ENCODE peak calls at places on chromosome 11, in five cellular contexts. Y is pancreas, M is ovary, P is OCI-LY7, R is MG63. O is an unnamed sample.

GRCh38 chr11:2271077-2271326 is 614 bp upstream of the ASCL2 start:
- DNase-seq in P (no peak), R (no peak), M (no peak), Y (peak; percentile 61), O (no peak)

GRCh38 chr11:2570211-2570811 is 125.5 kb downstream of the KCNQ1 start:
- DNase-seq in Y (no peak), R (no peak), M (no peak), P (no peak), O (no peak)

GRCh38 chr11:86999859-87000753 is 37.6 kb upstream of the TMEM135 start:
- DNase-seq in Y (no peak), R (no peak), P (no peak), M (no peak), O (peak; percentile 65)

GRCh38 chr11:206516-207212 is 535 bp downstream of the BET1L start:
- DNase-seq in Y (peak; percentile 60), R (peak; percentile 23), P (peak; percentile 46), M (no peak), O (peak; percentile 53)

GRCh38 chr11:129268371-129268770 is 76.2 kb upstream of the ARHGAP32 start:
- DNase-seq in M (no peak), P (no peak), R (no peak), Y (no peak), O (no peak)

GRCh38 chr11:61158691-61159381 is 2.4 kb downstream of the VPS37C start:
- DNase-seq in R (no peak), M (no peak), Y (no peak), P (no peak), O (peak; percentile 59)

GRCh38 chr11:70326843-70327242 is 56.4 kb downstream of the PPFIA1 start:
- DNase-seq in P (no peak), R (no peak), Y (no peak), M (no peak), O (no peak)

GRCh38 chr11:111441443-111441842 is 62.4 kb upstream of the POU2AF1 start:
- DNase-seq in M (no peak), R (no peak), P (no peak), Y (no peak), O (peak; percentile 62)

GRCh38 chr11:113249491-113249763 is 65.0 kb upstream of the TTC12 start:
- DNase-seq in Y (no peak), R (no peak), P (no peak), M (no peak), O (no peak)

GRCh38 chr11:34203377-34203801 is 98.0 kb downstream of the NAT10 start:
- DNase-seq in R (no peak), Y (no peak), P (peak; percentile 58), M (no peak), O (no peak)

GRCh38 chr11:70399681-70400112 is 1.4 kb downstream of the CTTN start:
- DNase-seq in M (peak; percentile 95), P (no peak), Y (peak; percentile 87), R (peak; percentile 95), O (peak; percentile 94)

GRCh38 chr11:75492181-75492820 is 33.4 kb downstream of the GDPD5 start:
- DNase-seq in M (no peak), Y (no peak), P (peak; percentile 71), R (peak; percentile 20), O (no peak)

GRCh38 chr11:46298699-46299424 is 21.4 kb downstream of the CREB3L1 start:
- DNase-seq in R (no peak), Y (no peak), M (no peak), P (no peak), O (peak; percentile 91)

GRCh38 chr11:15849265-15849664 is 507.1 kb downstream of the SOX6 start:
- DNase-seq in R (no peak), M (no peak), Y (no peak), P (no peak), O (no peak)

GRCh38 chr11:13831707-13832106 is 130.8 kb upstream of the SPON1 start:
- DNase-seq in R (no peak), Y (no peak), P (peak; percentile 56), M (no peak), O (no peak)

GRCh38 chr11:83120328-83120727 is 36.6 kb upstream of the PCF11 start:
- DNase-seq in M (no peak), P (no peak), Y (no peak), R (no peak), O (peak; percentile 28)

GRCh38 chr11:17387280-17387679 is 1.2 kb downstream of the KCNJ11 start:
- DNase-seq in R (no peak), Y (no peak), P (no peak), M (no peak), O (no peak)

GRCh38 chr11:18321991-18322711 is at the start of the genes GTF2H1 and HPS5:
- DNase-seq in R (peak; percentile 92), Y (peak; percentile 91), P (peak; percentile 99), M (peak; percentile 95), O (peak; percentile 99)

GRCh38 chr11:45254070-45254469 is 32.1 kb downstream of the SYT13 start:
- DNase-seq in Y (no peak), M (no peak), R (peak; percentile 43), P (no peak), O (peak; percentile 11)

GRCh38 chr11:12727556-12728070 is 53.4 kb downstream of the TEAD1 start:
- DNase-seq in Y (no peak), M (no peak), R (no peak), P (no peak), O (peak; percentile 78)

GRCh38 chr11:117282956-117283355 is 8.2 kb upstream of the BACE1-AS start:
- DNase-seq in P (no peak), Y (no peak), R (no peak), M (no peak), O (no peak)
- H3K36me3 ChIP-seq in P (peaks cover 59% of the 10 kb centered on the region), Y (no peaks in the 10 kb centered on the region), R (peaks cover 40% of the 10 kb centered on the region), M (no peaks in the 10 kb centered on the region), O (peaks cover 44% of the 10 kb centered on the region)

DNA sequence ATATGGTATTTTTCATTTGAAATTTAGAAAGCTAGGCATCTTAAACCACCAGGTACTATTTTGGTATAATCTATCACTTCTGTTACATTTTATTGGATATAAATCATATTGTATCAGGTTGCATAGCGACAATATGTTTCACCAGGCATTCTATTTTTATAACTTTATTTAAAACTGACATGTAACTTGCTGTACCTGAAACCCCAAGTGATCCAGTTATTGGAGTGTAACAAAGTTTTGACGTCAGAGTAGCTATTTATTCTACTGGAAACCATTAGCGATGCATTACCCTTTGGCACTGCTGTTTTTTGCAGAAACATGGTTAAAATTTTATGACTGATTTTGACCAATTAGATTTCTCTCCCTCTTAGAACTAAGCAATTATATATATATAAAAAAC is 160.7 kb downstream of the METTL15 start:
- DNase-seq in P (no peak), R (no peak), M (no peak), Y (no peak), O (no peak)
- H3K9me3 ChIP-seq in P (no peaks in the 10 kb centered on the region), R (peaks cover 5% of the 10 kb centered on the region), M (no peaks in the 10 kb centered on the region), Y (no peaks in the 10 kb centered on the region), O (no peaks in the 10 kb centered on the region)

DNA sequence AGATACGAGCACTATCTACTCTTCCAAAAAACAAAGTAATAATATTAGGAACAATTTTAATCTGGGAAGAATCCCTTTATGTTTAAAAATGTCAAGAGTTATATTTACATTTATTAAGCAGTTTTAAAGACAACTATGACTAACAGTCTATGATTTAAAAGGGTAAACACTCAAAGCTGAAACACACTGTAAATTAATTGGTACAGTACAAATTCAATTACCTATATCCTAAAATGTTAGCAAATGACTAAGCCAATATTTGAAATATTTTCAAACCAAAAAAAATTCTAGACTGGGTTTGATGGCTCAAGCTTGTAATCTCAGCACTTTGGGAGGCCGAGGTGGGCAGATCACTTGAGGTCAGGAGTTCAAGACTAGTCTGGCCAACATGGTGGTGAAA is 36.0 kb upstream of the CHRNA10 start:
- DNase-seq in R (no peak), M (no peak), Y (no peak), P (no peak), O (no peak)
- H3K36me3 ChIP-seq in R (peaks cover 56% of the 10 kb centered on the region), M (no peaks in the 10 kb centered on the region), Y (peaks cover 3% of the 10 kb centered on the region), P (peaks cover 96% of the 10 kb centered on the region), O (peaks cover 85% of the 10 kb centered on the region)

GRCh38 chr11:125055107-125055715 is 7.9 kb upstream of the SLC37A2 start:
- DNase-seq in M (no peak), Y (no peak), P (no peak), R (no peak), O (no peak)
- H3K9me3 ChIP-seq in M (no peaks in the 10 kb centered on the region), Y (no peaks in the 10 kb centered on the region), P (no peaks in the 10 kb centered on the region), R (no peaks in the 10 kb centered on the region), O (no peaks in the 10 kb centered on the region)

GRCh38 chr11:76664578-76665061 is 5.9 kb downstream of the LRRC32 start:
- DNase-seq in P (peak; percentile 83), Y (peak; percentile 43), R (no peak), M (no peak), O (no peak)

GRCh38 chr11:76663912-76664440 is 6.6 kb downstream of the LRRC32 start:
- DNase-seq in R (no peak), Y (peak; percentile 32), M (no peak), P (no peak), O (no peak)

GRCh38 chr11:76666408-76666807 is 4.1 kb downstream of the LRRC32 start:
- DNase-seq in R (no peak), Y (peak; percentile 56), P (peak; percentile 27), M (no peak), O (peak; percentile 20)

GRCh38 chr11:76665921-76666351 is 4.6 kb downstream of the LRRC32 start:
- DNase-seq in R (no peak), Y (no peak), M (no peak), P (peak; percentile 51), O (no peak)

DNA sequence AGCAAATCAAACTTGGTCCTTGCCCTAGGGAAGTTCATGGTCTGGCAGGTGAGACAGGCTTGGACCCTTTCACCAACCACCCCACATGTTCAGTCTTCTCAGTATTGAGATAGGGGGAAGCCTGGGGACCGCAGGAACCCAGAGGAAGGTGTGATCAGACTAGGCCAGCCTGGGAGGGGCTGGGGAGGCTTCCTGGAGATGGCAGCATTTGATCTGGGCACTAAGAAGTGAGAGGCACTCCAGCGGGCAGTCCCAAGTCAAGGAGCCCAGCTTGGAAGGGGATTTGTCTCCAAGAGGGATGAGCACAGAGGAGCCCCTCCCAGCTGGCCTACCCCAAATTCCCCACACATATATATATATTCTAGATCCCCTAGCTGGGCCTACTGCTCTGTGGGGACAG is 5.4 kb downstream of the LRRC32 start:
- DNase-seq in R (no peak), Y (peak; percentile 28), P (peak; percentile 45), M (no peak), O (no peak)
- H3K36me3 ChIP-seq in R (no peaks in the 10 kb centered on the region), Y (no peaks in the 10 kb centered on the region), P (peaks cover 36% of the 10 kb centered on the region), M (no peaks in the 10 kb centered on the region), O (peaks cover 47% of the 10 kb centered on the region)

GRCh38 chr11:105181100-105181499 is 41.5 kb upstream of the CARD18 start:
- DNase-seq in M (no peak), Y (no peak), R (peak; percentile 2), P (no peak), O (peak; percentile 58)
- H3K9me3 ChIP-seq in M (no peaks in the 10 kb centered on the region), Y (no peaks in the 10 kb centered on the region), R (no peaks in the 10 kb centered on the region), P (no peaks in the 10 kb centered on the region), O (no peaks in the 10 kb centered on the region)

DNA sequence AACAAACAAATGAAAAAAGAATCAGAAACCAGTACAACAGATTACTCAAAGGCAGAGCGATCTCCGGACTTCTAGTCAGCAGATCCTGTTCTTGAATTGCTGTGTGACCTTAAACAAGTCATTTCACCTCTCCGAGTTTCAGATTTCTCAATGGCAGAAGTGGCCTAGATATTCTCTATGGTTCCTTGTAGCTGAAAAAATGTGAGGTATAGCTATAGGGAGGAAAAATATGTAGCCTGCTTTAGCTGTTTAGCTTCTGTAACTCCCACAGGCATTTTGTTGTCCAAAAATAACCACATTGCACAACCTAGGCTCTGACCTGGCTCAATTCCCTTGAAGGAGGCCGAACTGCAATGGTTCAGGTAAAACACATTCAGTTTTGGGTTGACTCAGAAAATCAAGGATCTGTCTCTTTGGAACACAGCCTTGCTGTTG is 100.7 kb downstream of the DBX1 start:
- DNase-seq in R (no peak), Y (no peak), P (no peak), M (no peak), O (peak; percentile 34)
- H3K36me3 ChIP-seq in R (peaks cover 86% of the 10 kb centered on the region), Y (no peaks in the 10 kb centered on the region), P (no peaks in the 10 kb centered on the region), M (no peaks in the 10 kb centered on the region), O (peaks cover 93% of the 10 kb centered on the region)

GRCh38 chr11:65700377-65700776 is 11.7 kb upstream of the KAT5 start:
- DNase-seq in P (no peak), Y (no peak), R (no peak), M (no peak), O (no peak)
- H3K9me3 ChIP-seq in P (no peaks in the 10 kb centered on the region), Y (no peaks in the 10 kb centered on the region), R (no peaks in the 10 kb centered on the region), M (no peaks in the 10 kb centered on the region), O (no peaks in the 10 kb centered on the region)